ENCODE peak calls at places on chromosomes 12 and 14, in nine cellular contexts. P is GM23248; B is SK-N-DZ; W is stimulated activated CD4-positive, alpha-beta T cell treated with anti-CD3 and anti-CD28 coated beads, Interleukin-2, amount 100 ng/mL, for 48 hours; L is kidney tubule cell; K is stimulated activated CD8-positive, alpha-beta memory T cell treated with anti-CD3 and anti-CD28 coated beads, Interleukin-4, amount 100 ng/mL, for 4 hours; O is T-helper 2 cell; H is cardiac fibroblast; A is WERI-Rb-1. G is an unnamed sample.

GRCh38 chr12:108592033-108592909 is 5.6 kb downstream of the TMEM119 start:
- DNase-seq in P (no peak), B (no peak), W (no peak), L (no peak), K (no peak), O (no peak), H (no peak), A (no peak), G (no peak)

GRCh38 chr12:107759410-107759809 is 1.5 kb downstream of the PRDM4 start:
- DNase-seq in P (peak), B (no peak), W (no peak), L (peak), K (no peak), O (no peak), H (peak), A (no peak), G (peak)

GRCh38 chr12:56071648-56072047 is 8.3 kb upstream of the ERBB3 start:
- DNase-seq in P (peak), B (no peak), W (no peak), L (peak), K (no peak), O (no peak), H (peak), A (no peak), G (peak)

GRCh38 chr14:26709019-26709418 is 111.2 kb upstream of the NOVA1 start:
- DNase-seq in P (peak), B (no peak), W (no peak), L (peak), K (no peak), O (no peak), H (peak), A (no peak), G (peak)

GRCh38 chr12:49264466-49264872 is 413 bp upstream of the TUBA1C start:
- DNase-seq in P (peak), B (no peak), W (peak), L (no peak), K (no peak), O (peak), H (peak), A (no peak), G (no peak)

GRCh38 chr14:93903342-93904184 is 23.6 kb upstream of the FAM181A start:
- DNase-seq in P (peak), B (peak), W (no peak), L (peak), K (no peak), O (no peak), H (no peak), A (peak), G (peak)

GRCh38 chr12:71763682-71764379 is 9.2 kb downstream of the RAB21 start:
- DNase-seq in P (peak), B (no peak), W (no peak), L (no peak), K (no peak), O (no peak), H (peak), A (no peak), G (peak)

GRCh38 chr12:7985802-7986418 is 46.6 kb upstream of the FOXJ2 start:
- DNase-seq in P (no peak), B (no peak), W (no peak), L (no peak), K (no peak), O (no peak), H (no peak), A (no peak), G (no peak)

GRCh38 chr14:85088231-85088630 is 441.7 kb upstream of the FLRT2 start:
- DNase-seq in P (peak), B (no peak), W (no peak), L (peak), K (no peak), O (no peak), H (peak), A (no peak), G (peak)

GRCh38 chr12:70243510-70244331 is 488 bp downstream of the CNOT2 start:
- DNase-seq in P (peak), B (peak), W (peak), L (peak), K (peak), O (peak), H (peak), A (peak), G (peak)

GRCh38 chr12:48110691-48111315 is 4.9 kb upstream of the SENP1 start:
- DNase-seq in P (no peak), B (no peak), W (no peak), L (peak), K (no peak), O (no peak), H (no peak), A (no peak), G (no peak)

GRCh38 chr12:116599285-116600122 is 40.3 kb downstream of the MAP1LC3B2 start:
- DNase-seq in P (peak), B (peak), W (peak), L (peak), K (peak), O (peak), H (peak), A (peak), G (peak)

GRCh38 chr12:31651893-31652521 is 7.5 kb upstream of the ETFBKMT start:
- DNase-seq in P (no peak), B (peak), W (no peak), L (no peak), K (no peak), O (no peak), H (peak), A (peak), G (no peak)

GRCh38 chr12:89919241-89919906 is 210.7 kb upstream of the ATP2B1 start:
- DNase-seq in P (no peak), B (no peak), W (no peak), L (no peak), K (no peak), O (no peak), H (no peak), A (no peak), G (no peak)

GRCh38 chr14:90629471-90629870 is 186.8 kb downstream of the TTC7B start:
- DNase-seq in P (no peak), B (no peak), W (no peak), L (no peak), K (no peak), O (no peak), H (no peak), A (no peak), G (no peak)

GRCh38 chr14:101217972-101218371 is 314.4 kb upstream of the RTL1 start:
- DNase-seq in P (no peak), B (no peak), W (no peak), L (no peak), K (no peak), O (no peak), H (no peak), A (no peak), G (no peak)

GRCh38 chr12:108828774-108829173 is 28.6 kb downstream of the SSH1 start:
- DNase-seq in P (peak), B (no peak), W (no peak), L (no peak), K (no peak), O (no peak), H (peak), A (no peak), G (peak)

GRCh38 chr14:22226381-22226780 is 362.6 kb downstream of the DAD1 start:
- DNase-seq in P (peak), B (no peak), W (no peak), L (peak), K (no peak), O (no peak), H (peak), A (no peak), G (peak)

GRCh38 chr12:32804301-32804700 is 48.6 kb upstream of the YARS2 start:
- DNase-seq in P (no peak), B (no peak), W (no peak), L (no peak), K (no peak), O (no peak), H (no peak), A (no peak), G (no peak)

GRCh38 chr12:4564819-4565218 is 2.8 kb downstream of the DYRK4 start:
- DNase-seq in P (no peak), B (no peak), W (no peak), L (no peak), K (no peak), O (no peak), H (no peak), A (no peak), G (no peak)

GRCh38 chr14:94074534-94074933 is 6.5 kb downstream of the DDX24 start:
- DNase-seq in P (no peak), B (no peak), W (no peak), L (no peak), K (no peak), O (no peak), H (no peak), A (no peak), G (no peak)

GRCh38 chr14:76977793-76978730 is 50.4 kb downstream of the IRF2BPL start:
- DNase-seq in P (peak), B (peak), W (peak), L (peak), K (peak), O (peak), H (peak), A (no peak), G (peak)

GRCh38 chr12:131552167-131552863 is 158.6 kb upstream of the SFSWAP start:
- DNase-seq in P (no peak), B (no peak), W (no peak), L (no peak), K (no peak), O (no peak), H (no peak), A (no peak), G (no peak)

GRCh38 chr14:67373347-67373746 is 13.2 kb downstream of the EIF2S1 start:
- DNase-seq in P (no peak), B (no peak), W (no peak), L (no peak), K (no peak), O (no peak), H (peak), A (no peak), G (peak)

GRCh38 chr12:2894961-2895360 is 4.3 kb downstream of the TULP3 start:
- DNase-seq in P (peak), B (no peak), W (no peak), L (no peak), K (no peak), O (no peak), H (no peak), A (no peak), G (no peak)

GRCh38 chr12:57616383-57617101 is 5.3 kb downstream of the ARHGEF25 start:
- DNase-seq in P (peak), B (no peak), W (no peak), L (peak), K (no peak), O (no peak), H (peak), A (no peak), G (no peak)

GRCh38 chr14:42214981-42215491 is 608.4 kb downstream of the LRFN5 start:
- DNase-seq in P (peak), B (peak), W (no peak), L (peak), K (no peak), O (no peak), H (peak), A (no peak), G (peak)

G was measured in iris pigment epithelial cell.